ENCODE peak calls at places on chromosomes 1 and 21, in five cellular contexts. X is tibial nerve, H is endodermal cell, E is stomach, M is fibroblast of lung. O is an unnamed sample.

GRCh38 chr1:228346731-228347130 is 59.9 kb downstream of the TRIM11 start:
- DNase-seq in X (no peak), H (peak; percentile 33), E (no peak), M (no peak), O (no peak)

GRCh38 chr21:45583831-45584509 is 41.7 kb upstream of the SLC19A1 start:
- DNase-seq in X (no peak), H (peak; percentile 7), E (peak; percentile 2), M (no peak), O (no peak)

GRCh38 chr1:90114521-90115141 is 119.7 kb downstream of the ZNF326 start:
- DNase-seq in X (no peak), H (no peak), E (no peak), M (peak; percentile 33), O (no peak)

GRCh38 chr1:162756523-162756922 is 34.0 kb upstream of the HSD17B7 start:
- DNase-seq in X (no peak), H (no peak), E (no peak), M (peak; percentile 43), O (no peak)

GRCh38 chr21:45516071-45516670 is 26.1 kb downstream of the SLC19A1 start:
- DNase-seq in X (no peak), H (peak; percentile 36), E (no peak), M (no peak), O (no peak)

GRCh38 chr1:19435181-19435580 is 50.2 kb downstream of the CAPZB start:
- DNase-seq in X (no peak), H (no peak), E (no peak), M (peak; percentile 57), O (no peak)

GRCh38 chr1:8825985-8826481 is 8.6 kb upstream of the RERE start:
- DNase-seq in X (no peak), H (peak; percentile 68), E (peak; percentile 23), M (peak; percentile 91), O (peak; percentile 53)

GRCh38 chr1:205667909-205668643 is 12.2 kb downstream of the SLC45A3 start:
- DNase-seq in X (no peak), H (no peak), E (no peak), M (no peak), O (no peak)

GRCh38 chr1:6014130-6014999 is 22.1 kb upstream of the NPHP4 start:
- DNase-seq in X (no peak), H (no peak), E (no peak), M (no peak), O (no peak)

GRCh38 chr1:22710688-22711024 is at the start of gene EPHB2:
- DNase-seq in X (no peak), H (peak; percentile 76), E (peak; percentile 27), M (peak; percentile 34), O (no peak)

GRCh38 chr1:158781104-158781503 is at the start of gene OR6N2:
- DNase-seq in X (no peak), H (no peak), E (no peak), M (no peak), O (no peak)

GRCh38 chr1:77538956-77539509 is 143.4 kb downstream of the ZZZ3 start:
- DNase-seq in X (no peak), H (no peak), E (no peak), M (peak; percentile 94), O (no peak)

GRCh38 chr21:36854391-36854790 is 112.1 kb downstream of the HLCS start:
- DNase-seq in X (no peak), H (peak; percentile 84), E (no peak), M (no peak), O (no peak)

GRCh38 chr1:119987112-119987511 is 82.3 kb downstream of the NOTCH2 start:
- DNase-seq in X (no peak), H (no peak), E (no peak), M (peak; percentile 97), O (no peak)

GRCh38 chr21:32143222-32143939 is 135.5 kb downstream of the MIS18A start:
- DNase-seq in X (peak; percentile 32), H (peak; percentile 67), E (no peak), M (peak; percentile 9), O (no peak)

GRCh38 chr21:45224189-45224938 is 63.3 kb downstream of the POFUT2 start:
- DNase-seq in X (no peak), H (no peak), E (no peak), M (peak; percentile 17), O (no peak)

GRCh38 chr1:24966724-24967346 is 36.8 kb upstream of the RUNX3 start:
- DNase-seq in X (no peak), H (no peak), E (no peak), M (peak; percentile 93), O (no peak)

GRCh38 chr1:22661880-22662279 is 8.8 kb downstream of the C1QB start:
- DNase-seq in X (no peak), H (no peak), E (no peak), M (no peak), O (no peak)

GRCh38 chr1:152442765-152443164 is 28.7 kb upstream of the CRNN start:
- DNase-seq in X (no peak), H (no peak), E (no peak), M (peak; percentile 45), O (no peak)

GRCh38 chr21:42262826-42263225 is 43.9 kb downstream of the ABCG1 start:
- DNase-seq in X (no peak), H (no peak), E (peak; percentile 88), M (no peak), O (no peak)

GRCh38 chr1:170707959-170708666 is 44.2 kb downstream of the PRRX1 start:
- DNase-seq in X (no peak), H (no peak), E (no peak), M (peak; percentile 99), O (no peak)

GRCh38 chr1:147625274-147625986 is 44.9 kb downstream of the ACP6 start:
- DNase-seq in X (no peak), H (no peak), E (no peak), M (no peak), O (no peak)

GRCh38 chr1:21368514-21369289 is 71.2 kb upstream of the NBPF3 start:
- DNase-seq in X (peak; percentile 47), H (peak; percentile 94), E (peak; percentile 82), M (peak; percentile 66), O (peak; percentile 92)

GRCh38 chr1:24866211-24867063 is 63.6 kb downstream of the RUNX3 start:
- DNase-seq in X (no peak), H (no peak), E (peak; percentile 22), M (no peak), O (peak; percentile 65)

GRCh38 chr21:42684109-42684916 is 30.9 kb downstream of the PDE9A start:
- DNase-seq in X (no peak), H (no peak), E (no peak), M (no peak), O (no peak)

GRCh38 chr1:225572422-225572821 is 80.5 kb downstream of the ENAH start:
- DNase-seq in X (no peak), H (no peak), E (no peak), M (peak; percentile 69), O (no peak)

GRCh38 chr1:225573216-225573615 is 79.7 kb downstream of the ENAH start:
- DNase-seq in X (no peak), H (no peak), E (no peak), M (peak; percentile 57), O (no peak)

GRCh38 chr1:225565845-225566244 is 87.1 kb downstream of the ENAH start:
- DNase-seq in X (no peak), H (no peak), E (no peak), M (no peak), O (no peak)

GRCh38 chr1:225567789-225568188 is 85.1 kb downstream of the ENAH start:
- DNase-seq in X (no peak), H (no peak), E (no peak), M (peak; percentile 22), O (no peak)
- TF ChIP-seq CTCF in X (no peak), H (peak; percentile 65), E (no peak), M (no peak), O (peak; percentile 36)

GRCh38 chr1:235157150-235157549 is 3.9 kb downstream of the RBM34 start:
- DNase-seq in X (no peak), H (no peak), E (no peak), M (no peak), O (no peak)

GRCh38 chr1:235158680-235159079 is 2.4 kb downstream of the RBM34 start:
- DNase-seq in X (no peak), H (no peak), E (no peak), M (no peak), O (no peak)

GRCh38 chr1:235156745-235157144 is 4.3 kb downstream of the RBM34 start:
- DNase-seq in X (no peak), H (no peak), E (no peak), M (no peak), O (no peak)

GRCh38 chr1:235152235-235152634 is 8.8 kb downstream of the RBM34 start:
- DNase-seq in X (no peak), H (no peak), E (no peak), M (no peak), O (no peak)

GRCh38 chr1:235156265-235156664 is 4.8 kb downstream of the RBM34 start:
- DNase-seq in X (no peak), H (no peak), E (no peak), M (no peak), O (no peak)
- TF ChIP-seq CTCF in X (no peak), H (no peak), E (no peak), M (no peak), O (no peak)

GRCh38 chr1:37015713-37016112 is 18.6 kb downstream of the GRIK3 start:
- DNase-seq in X (no peak), H (no peak), E (no peak), M (no peak), O (no peak)

GRCh38 chr1:37016121-37016520 is 18.2 kb downstream of the GRIK3 start:
- DNase-seq in X (no peak), H (no peak), E (no peak), M (no peak), O (no peak)

GRCh38 chr1:37020653-37021277 is 13.6 kb downstream of the GRIK3 start:
- DNase-seq in X (no peak), H (peak; percentile 94), E (no peak), M (no peak), O (no peak)

DNA sequence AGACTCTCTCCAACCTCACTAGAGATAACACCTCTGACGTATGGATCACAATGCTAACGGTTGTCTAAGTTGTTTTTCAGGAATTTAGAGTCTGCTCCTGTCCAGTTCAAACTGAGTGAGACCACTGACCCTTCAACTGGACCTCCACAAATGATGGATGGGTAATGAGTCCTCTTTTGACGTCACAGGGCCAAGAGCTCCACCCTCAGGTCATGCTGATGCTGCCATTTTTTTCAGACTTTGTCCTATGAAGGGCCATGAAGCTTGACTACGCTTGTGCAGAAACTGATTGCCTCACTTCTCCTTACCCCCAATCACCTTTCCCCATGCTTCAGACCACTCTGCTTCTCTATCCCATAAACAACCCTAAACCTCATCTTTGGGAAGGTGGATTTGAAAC is 16.6 kb downstream of the GRIK3 start:
- DNase-seq in X (no peak), H (no peak), E (no peak), M (no peak), O (no peak)
- TF ChIP-seq CTCF in X (no peak), H (peak; percentile 50), E (no peak), M (no peak), O (no peak)

DNA sequence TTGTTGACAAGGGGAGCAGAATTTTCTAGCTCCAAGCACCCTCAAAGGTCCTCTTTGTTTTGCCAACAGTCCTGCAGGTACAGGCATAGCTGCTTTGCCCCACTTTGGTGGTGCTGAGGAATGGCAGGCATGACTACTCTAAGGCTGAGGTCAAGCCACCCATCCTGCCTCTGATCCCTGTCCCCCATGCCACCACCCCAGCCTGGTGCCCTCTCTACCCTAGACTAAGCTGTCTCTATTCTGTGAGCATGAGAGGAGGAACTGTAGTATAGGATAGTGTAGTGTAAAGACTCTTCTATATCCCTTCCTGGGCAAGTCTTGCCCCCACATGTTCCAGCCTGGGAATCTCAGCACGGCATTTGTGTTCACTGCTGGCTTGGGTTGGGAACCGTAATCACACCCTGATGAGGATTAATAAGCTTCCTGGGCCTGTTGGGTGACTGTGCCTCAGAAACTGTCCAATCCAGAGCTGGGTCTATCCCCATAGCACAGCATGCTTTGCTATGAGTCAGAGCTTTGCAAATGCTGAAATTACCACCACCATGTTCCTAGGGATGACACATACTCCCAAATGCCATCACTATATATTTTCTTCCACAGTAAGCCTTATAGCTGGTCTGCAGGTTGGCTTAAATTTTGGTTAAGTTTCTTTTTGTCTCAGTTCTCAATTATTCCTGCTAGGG is 105.7 kb upstream of the PPP2R5A start:
- DNase-seq in X (no peak), H (no peak), E (no peak), M (peak; percentile 95), O (no peak)
- TF ChIP-seq CTCF in X (no peak), H (no peak), E (no peak), M (no peak), O (no peak)

O was measured in osteocyte.